ENCODE peak calls at places on chromosomes 2 and 18, in four cellular contexts. D is tibial artery, P is SK-N-SH, T is AG09309. S is an unnamed sample.

GRCh38 chr2:129821445-129821844 is 158.0 kb upstream of the RAB6C start:
- DNase-seq in D (no peak), P (no peak), T (no peak), S (no peak)

GRCh38 chr2:108542071-108542470 is 7.8 kb downstream of the LIMS1 start:
- DNase-seq in P (no peak), D (no peak), T (no peak), S (no peak)

GRCh38 chr2:46569061-46569560 is 89.7 kb downstream of the TMEM247 start:
- DNase-seq in T (no peak), D (no peak), P (no peak), S (no peak)

GRCh38 chr18:32714571-32715148 is 58.2 kb downstream of the KLHL14 start:
- DNase-seq in P (peak), T (peak), D (no peak), S (no peak)

GRCh38 chr18:76764296-76764901 is 58.0 kb upstream of the ZNF236 start:
- DNase-seq in T (no peak), P (no peak), D (no peak), S (peak)

GRCh38 chr2:134155134-134155533 is 98.7 kb upstream of the MGAT5 start:
- DNase-seq in P (no peak), T (no peak), D (no peak), S (no peak)

GRCh38 chr18:63445067-63445466 is 22.8 kb upstream of the VPS4B start:
- DNase-seq in D (no peak), P (no peak), T (no peak), S (no peak)

GRCh38 chr2:179264238-179265081 is at the start of gene SESTD1:
- DNase-seq in D (peak), T (no peak), P (peak), S (peak)

GRCh38 chr2:105135436-105135835 is 97.6 kb downstream of the MRPS9 start:
- DNase-seq in D (no peak), P (no peak), T (no peak), S (no peak)

GRCh38 chr18:23563377-23564043 is 22.8 kb downstream of the NPC1 start:
- DNase-seq in P (no peak), T (no peak), D (no peak), S (no peak)

GRCh38 chr2:43623052-43623451 is 14.0 kb upstream of the PLEKHH2 start:
- DNase-seq in T (no peak), D (no peak), P (peak), S (no peak)

GRCh38 chr18:7020995-7021777 is 96.4 kb downstream of the LAMA1 start:
- DNase-seq in T (no peak), D (no peak), P (no peak), S (no peak)

GRCh38 chr2:50648031-50648430 is 383.9 kb downstream of the NRXN1 start:
- DNase-seq in T (no peak), D (no peak), P (no peak), S (no peak)

GRCh38 chr2:98498703-98499445 is 54.2 kb downstream of the INPP4A start:
- DNase-seq in T (no peak), D (no peak), P (no peak), S (no peak)

GRCh38 chr2:112147796-112148195 is 9.6 kb downstream of the FBLN7 start:
- DNase-seq in P (no peak), T (no peak), D (no peak), S (no peak)

GRCh38 chr2:72293620-72294019 is 146.0 kb upstream of the CYP26B1 start:
- DNase-seq in T (no peak), D (no peak), P (no peak), S (no peak)

GRCh38 chr2:158507679-158508078 is 50.9 kb downstream of the PKP4 start:
- DNase-seq in T (no peak), D (no peak), P (no peak), S (no peak)

GRCh38 chr18:37322497-37323035 is 243.0 kb downstream of the CELF4 start:
- DNase-seq in D (no peak), T (no peak), P (peak), S (no peak)

GRCh38 chr2:40127890-40128548 is 323.9 kb downstream of the SLC8A1 start:
- DNase-seq in T (peak), D (no peak), P (no peak), S (no peak)

GRCh38 chr18:44130365-44130942 is 550.2 kb upstream of the SETBP1 start:
- DNase-seq in D (no peak), P (peak), T (no peak), S (no peak)

GRCh38 chr2:127650041-127650784 is 4.3 kb downstream of the GPR17 start:
- DNase-seq in T (no peak), D (no peak), P (no peak), S (no peak)

GRCh38 chr2:42706836-42707235 is 57.1 kb downstream of the OXER1 start:
- DNase-seq in D (no peak), P (no peak), T (no peak), S (no peak)

GRCh38 chr18:36322408-36322728 is 24.9 kb downstream of the FHOD3 start:
- DNase-seq in D (no peak), T (no peak), P (no peak), S (no peak)

GRCh38 chr2:236343400-236344161 is 79.4 kb upstream of the ASB18 start:
- DNase-seq in T (peak), D (peak), P (peak), S (peak)

GRCh38 chr2:1685957-1686783 is 58.1 kb downstream of the PXDN start:
- DNase-seq in P (no peak), D (no peak), T (no peak), S (no peak)

GRCh38 chr2:107088156-107088555 is 202.2 kb upstream of the ST6GAL2 start:
- DNase-seq in T (no peak), D (no peak), P (no peak), S (no peak)

GRCh38 chr2:9909106-9909505 is 42.4 kb upstream of the GRHL1 start:
- DNase-seq in P (no peak), D (no peak), T (peak), S (no peak)

GRCh38 chr2:226002438-226002837 is 602.9 kb downstream of the NYAP2 start:
- DNase-seq in T (peak), D (peak), P (no peak), S (no peak)

GRCh38 chr18:61917870-61918269 is 25.1 kb upstream of the RNF152 start:
- DNase-seq in T (no peak), P (no peak), D (no peak), S (no peak)

GRCh38 chr2:33258387-33258786 is 218.1 kb upstream of the RASGRP3 start:
- DNase-seq in D (no peak), P (peak), T (no peak), S (no peak)
- TF ChIP-seq CTCF in D (no peak), P (no peak), T (no peak), S (no peak)

DNA sequence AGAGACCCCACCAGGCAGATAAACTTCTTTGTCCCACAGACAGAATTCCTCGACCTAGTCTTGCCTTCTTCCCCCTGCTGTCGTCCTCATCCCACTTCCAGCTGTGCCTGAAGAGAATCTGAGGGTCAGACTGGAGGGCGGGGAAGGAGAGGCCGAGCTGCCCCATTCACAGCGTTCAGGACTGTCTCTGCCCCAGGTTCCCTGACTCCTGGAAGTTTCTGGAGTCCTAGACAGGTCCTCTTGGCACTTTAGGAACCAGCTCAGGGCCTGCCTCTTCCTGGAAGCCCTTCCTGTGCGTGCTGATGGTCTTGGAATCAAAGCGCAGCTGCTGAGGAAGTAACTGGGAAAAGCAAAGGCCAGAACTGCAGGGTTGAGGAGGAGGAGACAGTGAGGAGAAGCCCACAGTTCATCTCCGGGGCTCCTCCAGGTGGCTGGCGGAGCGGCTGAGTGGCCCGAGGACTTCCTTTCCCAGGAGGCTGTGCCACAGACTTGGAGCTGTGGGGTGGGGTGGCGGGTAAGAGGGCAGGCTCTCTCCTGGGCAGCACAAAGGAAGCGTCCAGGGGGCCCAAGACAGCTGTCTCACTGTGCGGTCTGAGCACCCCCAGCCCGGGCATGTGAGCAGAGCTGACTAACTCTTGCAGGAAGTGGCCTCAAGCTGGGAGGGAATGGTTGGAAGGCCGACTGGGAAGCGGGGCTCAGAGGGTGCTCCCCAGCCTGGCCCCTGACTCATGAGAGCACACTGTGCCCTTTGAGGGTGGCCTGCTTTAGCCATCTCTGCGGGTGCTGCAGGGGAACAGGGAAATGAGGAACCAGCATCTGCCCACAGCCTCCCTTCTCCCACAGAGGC is 39.5 kb downstream of the SDC1 start:
- DNase-seq in D (peak), P (no peak), T (no peak), S (peak)
- H3K4me3 ChIP-seq in D (no peak), P (no peak), T (no peak), S (no peak)

GRCh38 chr2:143284087-143284675 is 155.0 kb downstream of the ARHGAP15 start:
- DNase-seq in P (peak), T (no peak), D (no peak), S (no peak)
- TF ChIP-seq CTCF in P (peak), T (peak), D (no peak), S (peak)

GRCh38 chr2:34408100-34408499 is 809.0 kb upstream of the FAM98A start:
- DNase-seq in D (no peak), P (no peak), T (no peak), S (no peak)
- H3K4me3 ChIP-seq in D (no peak), P (no peak), T (no peak), S (no peak)